ENCODE peak calls at places on chromosomes 11 and 22, in four cellular contexts. T is lower lobe of right lung, W is astrocyte, A is right cardiac atrium. E is an unnamed sample.

GRCh38 chr11:118884613-118885274 is 1.1 kb downstream of the CXCR5 start:
- DNase-seq in T (no peak), W (no peak), A (no peak), E (no peak)

GRCh38 chr22:23825246-23825905 is 13.4 kb downstream of the DERL3 start:
- DNase-seq in T (peak), W (no peak), A (peak), E (no peak)

GRCh38 chr11:67071420-67072284 is 15.0 kb downstream of the RHOD start:
- DNase-seq in T (peak), W (peak), A (peak), E (no peak)

GRCh38 chr11:121553806-121554205 is 101.0 kb upstream of the SORL1-AS1 start:
- DNase-seq in T (no peak), W (peak), A (no peak), E (no peak)

GRCh38 chr11:45429719-45430118 is 143.6 kb upstream of the SYT13 start:
- DNase-seq in T (no peak), W (no peak), A (no peak), E (no peak)

GRCh38 chr22:28348613-28349012 is 331.0 kb downstream of the TTC28 start:
- DNase-seq in T (no peak), W (no peak), A (no peak), E (no peak)

GRCh38 chr22:49310354-49310753 is 517.3 kb downstream of the BRD1 start:
- DNase-seq in T (no peak), W (no peak), A (no peak), E (no peak)

GRCh38 chr11:117950320-117950719 is 21.1 kb upstream of the TMPRSS13 start:
- DNase-seq in T (no peak), W (no peak), A (no peak), E (no peak)

GRCh38 chr11:107962181-107962580 is 33.9 kb downstream of the RAB39A start:
- DNase-seq in T (no peak), W (peak), A (no peak), E (no peak)

GRCh38 chr11:132982769-132983168 is 549.5 kb downstream of the OPCML start:
- DNase-seq in T (no peak), W (peak), A (no peak), E (no peak)

GRCh38 chr11:78336877-78337553 is 80.6 kb downstream of the GAB2 start:
- DNase-seq in T (no peak), W (no peak), A (no peak), E (no peak)

GRCh38 chr22:37239336-37240239 is 4.5 kb downstream of the RAC2 start:
- DNase-seq in T (peak), W (no peak), A (peak), E (peak)

GRCh38 chr11:33701831-33702230 is 1.2 kb upstream of the C11orf91 start:
- DNase-seq in T (no peak), W (peak), A (no peak), E (no peak)

GRCh38 chr11:81870066-81870412 is 863.6 kb downstream of the FAM181B start:
- DNase-seq in T (no peak), W (no peak), A (no peak), E (no peak)

GRCh38 chr11:129937592-129938238 is 42.3 kb upstream of the NFRKB start:
- DNase-seq in T (no peak), W (no peak), A (no peak), E (no peak)

GRCh38 chr11:61418136-61418535 is 11.6 kb downstream of the CPSF7 start:
- DNase-seq in T (no peak), W (no peak), A (no peak), E (no peak)

GRCh38 chr11:108871867-108872266 is 207.0 kb downstream of the DDX10 start:
- DNase-seq in T (no peak), W (no peak), A (no peak), E (no peak)

GRCh38 chr11:117313103-117313502 is 3.0 kb downstream of the BACE1 start:
- DNase-seq in T (no peak), W (no peak), A (no peak), E (no peak)

GRCh38 chr11:4044971-4045646 is 49.5 kb upstream of the RRM1 start:
- DNase-seq in T (no peak), W (no peak), A (no peak), E (no peak)

GRCh38 chr11:93248602-93249001 is 50.8 kb upstream of the SLC36A4 start:
- DNase-seq in T (no peak), W (no peak), A (no peak), E (no peak)

GRCh38 chr11:43708776-43709175 is 28.2 kb downstream of the HSD17B12 start:
- DNase-seq in T (no peak), W (no peak), A (no peak), E (no peak)

GRCh38 chr11:35330156-35330889 is 89.0 kb downstream of the SLC1A2 start:
- DNase-seq in T (no peak), W (no peak), A (no peak), E (no peak)

GRCh38 chr11:118304227-118304808 is at the start of gene CD3E:
- DNase-seq in T (no peak), W (no peak), A (no peak), E (no peak)

GRCh38 chr11:1345752-1346513 is 36.5 kb upstream of the TOLLIP start:
- DNase-seq in T (no peak), W (no peak), A (no peak), E (no peak)

GRCh38 chr11:11149671-11150459 is 203.2 kb downstream of the CSNK2A3 start:
- DNase-seq in T (no peak), W (no peak), A (no peak), E (no peak)

GRCh38 chr22:46726986-46727317 is 11.1 kb downstream of the CERK start:
- DNase-seq in T (no peak), W (no peak), A (no peak), E (no peak)

GRCh38 chr22:26045855-26046254 is 123.4 kb upstream of the SEZ6L start:
- DNase-seq in T (no peak), W (no peak), A (no peak), E (no peak)

GRCh38 chr11:116851631-116852030 is 14.2 kb upstream of the APOA1 start:
- DNase-seq in T (peak), W (no peak), A (no peak), E (no peak)

GRCh38 chr11:74949748-74950127 is 672 bp downstream of the SPCS2 start:
- DNase-seq in T (no peak), W (peak), A (no peak), E (no peak)

GRCh38 chr11:128859563-128860441 is 7.3 kb downstream of the KCNJ1 start:
- DNase-seq in T (peak), W (peak), A (peak), E (no peak)

GRCh38 chr22:40618400-40618799 is 18.1 kb downstream of the MRTFA start:
- DNase-seq in T (no peak), W (no peak), A (no peak), E (no peak)

GRCh38 chr11:118885831-118886571 is 2.3 kb downstream of the CXCR5 start:
- DNase-seq in T (no peak), W (no peak), A (no peak), E (no peak)

GRCh38 chr11:2931416-2931746 is 2.2 kb upstream of the PHLDA2 start:
- DNase-seq in T (no peak), W (no peak), A (no peak), E (no peak)

GRCh38 chr11:3346587-3346986 is 32.4 kb downstream of the ZNF195 start:
- DNase-seq in T (no peak), W (no peak), A (no peak), E (no peak)

GRCh38 chr11:81579339-81579738 is 1154.3 kb downstream of the FAM181B start:
- DNase-seq in T (no peak), W (no peak), A (no peak), E (no peak)

GRCh38 chr11:133889893-133890292 is 44.6 kb upstream of the SPATA19 start:
- DNase-seq in T (no peak), W (no peak), A (no peak), E (no peak)

GRCh38 chr22:42357634-42358296 is 74.4 kb downstream of the NFAM1 start:
- DNase-seq in T (peak), W (no peak), A (no peak), E (no peak)

GRCh38 chr22:19448076-19448607 is 631 bp upstream of the C22orf39 start:
- DNase-seq in T (no peak), W (peak), A (no peak), E (no peak)

GRCh38 chr11:9823887-9824385 is 160.1 kb downstream of the SWAP70 start:
- DNase-seq in T (no peak), W (no peak), A (no peak), E (no peak)

GRCh38 chr11:20021771-20022362 is 138.4 kb downstream of the DBX1 start:
- DNase-seq in T (no peak), W (no peak), A (no peak), E (no peak)
- H3K4me3 ChIP-seq in T (no peak), W (no peak), A (no peak), E (no peak)

GRCh38 chr11:70268526-70268925 is 2.0 kb upstream of the PPFIA1 start:
- DNase-seq in T (no peak), W (no peak), A (no peak), E (no peak)

GRCh38 chr11:70263363-70263762 is 7.1 kb upstream of the PPFIA1 start:
- DNase-seq in T (no peak), W (no peak), A (no peak), E (no peak)

GRCh38 chr11:70270104-70270876 is at the start of gene PPFIA1:
- DNase-seq in T (peak), W (peak), A (peak), E (peak)

GRCh38 chr11:70267405-70267950 is 3.0 kb upstream of the PPFIA1 start:
- DNase-seq in T (no peak), W (no peak), A (no peak), E (no peak)

GRCh38 chr11:70265341-70265740 is 5.1 kb upstream of the PPFIA1 start:
- DNase-seq in T (no peak), W (no peak), A (no peak), E (no peak)
- H3K27ac ChIP-seq in T (no peak), W (no peak), A (no peak), E (no peak)

GRCh38 chr22:44330188-44330726 is 17.5 kb upstream of the SHISAL1 start:
- DNase-seq in T (no peak), W (no peak), A (no peak), E (no peak)
- H3K4me3 ChIP-seq in T (no peak), W (no peak), A (no peak), E (no peak)

DNA sequence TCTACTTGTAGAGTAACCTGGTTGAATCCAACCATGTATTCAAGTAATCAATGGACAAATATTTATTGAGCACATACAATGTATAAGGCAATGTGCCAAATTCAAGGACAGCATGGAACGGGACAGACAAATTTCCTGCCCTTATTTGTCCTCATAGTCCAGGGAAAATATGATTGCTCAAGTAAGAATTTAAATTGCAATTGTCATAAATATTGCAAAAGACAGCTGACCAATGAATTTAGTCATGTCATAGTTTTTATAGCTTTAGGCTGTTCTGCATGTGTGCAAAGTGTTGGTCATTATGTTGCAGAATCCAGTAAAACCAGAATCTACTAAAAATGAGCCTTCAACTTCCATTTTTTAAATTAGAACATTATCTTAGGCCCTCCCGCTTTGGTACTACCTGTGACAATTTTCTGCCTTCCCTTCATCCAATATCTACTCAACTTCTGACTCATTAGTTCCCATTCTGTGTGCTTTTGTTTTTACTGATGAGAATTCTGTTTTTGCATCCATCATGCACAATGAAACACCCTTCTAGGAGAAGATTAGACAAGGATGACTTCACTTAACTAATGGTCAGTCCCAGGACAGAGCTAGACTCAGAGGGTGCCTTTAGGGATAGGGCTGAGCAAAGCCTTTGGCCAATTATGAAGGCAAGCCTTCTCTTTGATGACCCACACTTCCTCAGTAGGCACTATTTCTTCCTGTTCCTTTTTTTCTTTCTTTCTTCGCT is 45.8 kb upstream of the FIBIN start:
- DNase-seq in T (no peak), W (peak), A (no peak), E (no peak)
- H3K27ac ChIP-seq in T (peak), W (peak), A (no peak), E (peak)